ENCODE peak calls at places on chromosomes 3 and 15, in five cellular contexts. S is H1, D is K562, Q is HepG2, K is GM12878. M is an unnamed sample.
A peak's percentile ranks its signal among the peaks of the same experiment; 100 is the strongest.

GRCh38 chr3:182979719-182980191 is 583 bp downstream of the DCUN1D1 start:
- DNase-seq in S (peak; percentile 74), Q (peak; percentile 12), D (peak; percentile 35), K (no peak), M (peak; percentile 60)

GRCh38 chr3:153331676-153332075 is 169.7 kb downstream of the RAP2B start:
- DNase-seq in S (no peak), D (no peak), K (no peak), Q (no peak), M (no peak)

GRCh38 chr3:178325330-178325729 is 210.9 kb upstream of the KCNMB2 start:
- DNase-seq in D (no peak), K (no peak), Q (no peak), S (no peak), M (no peak)

GRCh38 chr3:38177175-38177574 is 11.8 kb downstream of the OXSR1 start:
- DNase-seq in D (no peak), K (no peak), Q (no peak), S (no peak), M (no peak)

GRCh38 chr3:47227678-47228077 is 54.9 kb downstream of the KIF9 start:
- DNase-seq in K (peak; percentile 58), D (no peak), S (no peak), Q (no peak), M (no peak)

GRCh38 chr3:194270627-194271458 is 80.3 kb downstream of the CPN2 start:
- DNase-seq in D (no peak), K (no peak), Q (peak; percentile 43), S (no peak), M (peak; percentile 24)

GRCh38 chr3:76965122-76965725 is 74.7 kb upstream of the ROBO2 start:
- DNase-seq in D (no peak), Q (peak; percentile 72), K (no peak), S (no peak), M (no peak)

GRCh38 chr15:40274350-40275274 is 8.3 kb downstream of the ANKRD63 start:
- DNase-seq in D (peak; percentile 84), K (peak; percentile 19), S (peak; percentile 97), Q (peak; percentile 60), M (peak; percentile 88)

GRCh38 chr15:69357773-69358765 is 56.1 kb upstream of the KIF23 start:
- DNase-seq in S (no peak), D (peak; percentile 28), K (no peak), Q (peak; percentile 76), M (peak; percentile 34)

GRCh38 chr3:194931366-194931765 is 245.7 kb downstream of the FAM43A start:
- DNase-seq in D (no peak), Q (no peak), S (no peak), K (no peak), M (no peak)

GRCh38 chr3:25150199-25150598 is 277.9 kb upstream of the RARB start:
- DNase-seq in Q (no peak), S (no peak), D (no peak), K (no peak), M (no peak)

GRCh38 chr3:113117511-113118302 is 93.7 kb upstream of the BOC start:
- DNase-seq in D (no peak), K (no peak), Q (no peak), S (no peak), M (no peak)

GRCh38 chr3:138889792-138890191 is 55.1 kb upstream of the PIK3CB start:
- DNase-seq in D (no peak), S (no peak), K (no peak), Q (no peak), M (no peak)

GRCh38 chr3:17891139-17891850 is 148.9 kb upstream of the TBC1D5 start:
- DNase-seq in K (no peak), D (peak; percentile 23), S (no peak), Q (no peak), M (no peak)
- TF ChIP-seq SP1 in K (no peak), D (no peak), S (no peak), Q (no peak), M (no peak)

DNA sequence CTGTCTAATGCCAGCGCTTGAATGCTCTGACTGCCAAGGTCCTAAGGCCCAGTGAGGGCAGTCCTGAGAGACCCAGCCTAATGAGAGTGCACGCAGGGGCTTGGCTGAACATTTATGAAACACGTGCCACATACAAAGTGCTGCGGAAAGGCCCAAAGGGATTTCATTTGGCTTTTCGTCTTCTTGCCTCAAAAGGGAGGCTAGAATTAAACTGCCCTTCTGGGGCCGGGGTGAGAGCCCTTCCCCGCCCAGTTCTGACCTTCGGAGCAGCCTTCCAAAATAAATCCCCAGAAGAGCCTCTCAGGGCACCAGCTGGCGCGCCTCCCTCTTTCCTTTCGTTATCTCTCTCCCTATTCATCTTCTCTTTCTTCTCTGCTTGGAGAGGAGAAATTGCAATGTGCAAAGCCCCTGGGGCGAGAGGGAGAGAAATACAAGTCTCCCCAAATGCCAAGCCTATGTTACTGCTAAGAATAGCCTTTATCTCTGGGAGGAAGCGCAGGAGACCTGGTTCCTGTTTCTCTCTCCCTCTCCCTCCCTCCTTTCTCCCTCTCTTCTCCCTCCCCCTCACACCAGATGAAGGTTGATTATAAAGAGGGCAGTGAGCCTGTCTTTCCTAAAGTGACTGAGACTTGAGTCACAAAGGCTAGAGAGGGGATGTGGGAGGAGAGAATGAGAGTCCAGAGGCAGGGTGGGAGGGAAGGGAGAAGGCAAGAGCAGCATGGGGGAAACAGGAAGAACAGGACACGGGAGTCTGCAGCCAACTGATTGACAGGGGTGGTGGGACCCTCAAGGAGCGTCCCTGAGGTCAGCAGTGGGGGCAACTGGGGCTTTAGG is 36.7 kb upstream of the NDUFB4 start:
- DNase-seq in S (peak; percentile 76), Q (peak; percentile 15), K (no peak), D (peak; percentile 22), M (peak; percentile 27)
- TF ChIP-seq USF2 in S (no peak), Q (no peak), K (no peak), D (no peak), M (no peak)

GRCh38 chr3:40877651-40878463 is 321.4 kb upstream of the CTNNB1 start:
- DNase-seq in D (no peak), K (no peak), S (no peak), Q (peak; percentile 12), M (no peak)
- TF ChIP-seq SP1 in D (no peak), K (no peak), S (no peak), Q (no peak), M (no peak)

GRCh38 chr3:34212671-34213070 is 414.2 kb downstream of the PDCD6IP start:
- DNase-seq in D (no peak), S (no peak), K (no peak), Q (no peak), M (no peak)
- TF ChIP-seq USF2 in D (no peak), S (no peak), K (no peak), Q (no peak), M (no peak)

DNA sequence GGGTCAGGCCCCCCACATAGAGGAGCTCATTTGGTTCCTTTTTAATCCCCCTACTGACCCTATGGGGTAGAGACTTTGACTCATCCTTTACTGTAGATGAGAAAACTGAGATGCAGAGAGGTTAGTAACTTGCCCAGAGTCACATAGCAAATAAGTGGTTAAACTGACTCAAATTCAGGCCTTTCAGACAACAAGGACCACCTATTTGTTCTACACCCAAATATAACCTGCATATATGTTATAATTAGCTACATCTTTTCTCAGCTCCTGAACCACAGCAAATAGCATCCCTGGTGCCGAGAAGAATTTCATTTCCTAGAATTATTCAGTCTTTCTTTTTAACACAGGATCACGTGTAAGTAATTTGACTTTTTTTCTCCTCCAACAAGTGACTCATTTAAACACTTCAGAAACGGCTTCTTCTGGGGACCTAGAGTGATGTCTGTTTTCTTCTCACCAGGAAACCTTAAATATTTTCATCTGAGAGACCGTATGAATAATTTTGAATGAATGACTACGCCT is 57.4 kb downstream of the MGLL start:
- DNase-seq in D (no peak), S (no peak), K (peak; percentile 64), Q (no peak), M (no peak)
- TF ChIP-seq SP1 in D (no peak), S (no peak), K (no peak), Q (no peak), M (no peak)

GRCh38 chr3:126494831-126495230 is 19.1 kb upstream of the ZXDC start:
- DNase-seq in K (no peak), S (no peak), Q (no peak), D (no peak), M (no peak)

GRCh38 chr3:126496894-126497850 is 20.4 kb downstream of the UROC1 start:
- DNase-seq in S (no peak), Q (no peak), K (no peak), D (no peak), M (no peak)

GRCh38 chr3:126494204-126494603 is 18.5 kb upstream of the ZXDC start:
- DNase-seq in Q (no peak), K (no peak), D (no peak), S (no peak), M (no peak)

GRCh38 chr3:126493731-126494130 is 18.0 kb upstream of the ZXDC start:
- DNase-seq in S (no peak), Q (no peak), K (no peak), D (no peak), M (no peak)

DNA sequence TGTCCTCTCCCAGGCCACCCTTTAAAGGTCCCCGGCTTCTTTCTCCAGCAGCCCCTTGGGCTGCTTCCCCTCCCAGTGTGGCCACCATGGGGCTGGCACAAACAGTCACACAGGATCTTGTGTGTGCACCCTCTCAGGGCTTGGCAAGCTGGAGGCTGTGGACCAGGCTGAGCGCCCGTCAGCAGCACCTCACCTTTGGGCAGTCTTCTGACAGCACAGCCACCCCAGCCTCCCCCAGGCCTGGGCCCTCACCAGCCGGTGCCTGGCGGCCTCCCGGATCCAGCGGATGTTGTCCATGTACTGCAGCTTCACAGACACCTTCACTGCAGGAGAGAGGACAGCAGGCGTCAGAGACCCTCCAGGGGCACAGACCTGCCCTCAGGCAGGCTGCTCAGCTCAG is 20.1 kb upstream of the ZXDC start:
- DNase-seq in S (no peak), K (no peak), Q (no peak), D (no peak), M (no peak)
- TF ChIP-seq USF2 in S (no peak), K (no peak), Q (no peak), D (no peak), M (no peak)

DNA sequence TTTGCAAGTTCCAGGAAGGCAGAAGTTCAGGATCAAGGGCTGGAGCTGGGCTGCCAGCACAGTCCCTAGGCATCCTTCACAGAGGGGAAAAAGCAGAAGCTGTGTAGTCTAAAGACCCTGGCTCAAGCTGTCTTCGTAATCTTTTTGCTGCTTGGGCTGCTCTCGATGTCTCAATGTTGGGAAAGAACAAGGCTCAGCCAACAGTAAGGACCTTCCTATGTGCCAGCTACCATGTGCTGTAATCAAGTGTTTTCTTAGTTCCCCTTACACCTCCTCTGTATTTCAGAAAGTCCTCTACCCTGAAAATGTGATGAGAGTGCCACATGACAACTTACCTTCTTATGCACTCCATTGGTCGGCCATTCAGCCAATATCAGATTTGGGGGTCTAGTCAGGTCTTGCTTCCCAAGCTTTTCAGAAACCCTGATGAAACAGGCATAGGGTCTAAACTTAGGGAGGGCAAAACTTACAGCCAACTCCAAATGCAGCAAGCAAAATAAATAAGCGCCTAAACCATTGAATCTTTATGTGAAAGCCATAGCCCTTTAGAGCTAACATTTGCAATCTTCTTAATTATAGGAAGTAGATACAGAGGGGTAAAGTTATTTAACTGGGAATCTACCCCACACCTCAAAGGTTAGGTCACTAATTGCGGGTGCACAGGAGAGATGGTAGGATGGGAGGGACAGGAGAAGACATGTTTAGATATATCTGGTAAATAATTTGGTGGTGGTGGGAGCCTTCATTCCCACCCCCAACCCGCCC is 1.2 kb upstream of the EDEM1 start:
- DNase-seq in D (peak; percentile 36), K (no peak), Q (no peak), S (no peak), M (no peak)
- TF ChIP-seq SP1 in D (no peak), K (no peak), Q (no peak), S (no peak), M (no peak)

M was measured in WTC11.